ENCODE peak calls at places on chromosomes 12 and 14, in six cellular contexts. One of them, this sample, is unnamed.

GRCh38 chr12:123200414-123200813 is 32.5 kb downstream of the MPHOSPH9 start:
- DNase-seq in RWPE1: no peak
- DNase-seq in AG04449: no peak
- DNase-seq in stomach: no peak
- DNase-seq in mesendoderm: no peak
- DNase-seq in AG10803: no peak
- DNase-seq in this sample: no peak

GRCh38 chr12:55717397-55718007 is 1.7 kb downstream of the BLOC1S1 start:
- DNase-seq in RWPE1: peak; percentile 84
- DNase-seq in mesendoderm: peak; percentile 74
- DNase-seq in AG04449: no peak
- DNase-seq in AG10803: no peak
- DNase-seq in stomach: no peak
- DNase-seq in this sample: no peak

GRCh38 chr14:52902971-52903385 is 47.9 kb downstream of the FERMT2 start:
- DNase-seq in AG04449: no peak
- DNase-seq in AG10803: no peak
- DNase-seq in RWPE1: no peak
- DNase-seq in mesendoderm: peak; percentile 45
- DNase-seq in stomach: no peak
- DNase-seq in this sample: no peak

GRCh38 chr14:83294941-83295340 is 1761.3 kb upstream of the SEL1L start:
- DNase-seq in RWPE1: no peak
- DNase-seq in AG04449: no peak
- DNase-seq in AG10803: peak; percentile 61
- DNase-seq in stomach: no peak
- DNase-seq in mesendoderm: no peak
- DNase-seq in this sample: no peak

GRCh38 chr14:54457609-54457996 is 16.4 kb upstream of the CNIH1 start:
- DNase-seq in AG04449: no peak
- DNase-seq in AG10803: no peak
- DNase-seq in RWPE1: no peak
- DNase-seq in mesendoderm: no peak
- DNase-seq in stomach: no peak
- DNase-seq in this sample: no peak

GRCh38 chr14:81819344-81819743 is 285.7 kb upstream of the SEL1L start:
- DNase-seq in RWPE1: no peak
- DNase-seq in AG04449: no peak
- DNase-seq in AG10803: no peak
- DNase-seq in stomach: no peak
- DNase-seq in mesendoderm: no peak
- DNase-seq in this sample: no peak

GRCh38 chr12:71201136-71201679 is 43.4 kb upstream of the TSPAN8 start:
- DNase-seq in stomach: no peak
- DNase-seq in mesendoderm: no peak
- DNase-seq in AG10803: no peak
- DNase-seq in AG04449: no peak
- DNase-seq in RWPE1: no peak
- DNase-seq in this sample: no peak

GRCh38 chr12:56040151-56040550 is 1.6 kb upstream of the RPS26 start:
- DNase-seq in mesendoderm: no peak
- DNase-seq in AG10803: no peak
- DNase-seq in RWPE1: no peak
- DNase-seq in stomach: no peak
- DNase-seq in AG04449: no peak
- DNase-seq in this sample: no peak

GRCh38 chr12:98635657-98636323 is 8.8 kb downstream of the IKBIP start:
- DNase-seq in RWPE1: peak; percentile 83
- DNase-seq in mesendoderm: peak; percentile 12
- DNase-seq in stomach: no peak
- DNase-seq in AG04449: no peak
- DNase-seq in AG10803: peak; percentile 77
- DNase-seq in this sample: peak; percentile 6

GRCh38 chr12:52523825-52524224 is 3.6 kb upstream of the KRT5 start:
- DNase-seq in AG10803: no peak
- DNase-seq in AG04449: no peak
- DNase-seq in RWPE1: peak; percentile 62
- DNase-seq in mesendoderm: no peak
- DNase-seq in stomach: no peak
- DNase-seq in this sample: peak; percentile 81

GRCh38 chr12:39451977-39452376 is 9.1 kb upstream of the KIF21A start:
- DNase-seq in AG04449: no peak
- DNase-seq in stomach: no peak
- DNase-seq in RWPE1: no peak
- DNase-seq in AG10803: no peak
- DNase-seq in mesendoderm: peak; percentile 33
- DNase-seq in this sample: no peak

GRCh38 chr14:63564318-63564717 is 21.1 kb upstream of the PPP2R5E start:
- DNase-seq in AG10803: peak; percentile 20
- DNase-seq in RWPE1: no peak
- DNase-seq in stomach: no peak
- DNase-seq in AG04449: no peak
- DNase-seq in mesendoderm: no peak
- DNase-seq in this sample: peak; percentile 79

GRCh38 chr12:110424237-110424636 is 20.7 kb upstream of the ANAPC7 start:
- DNase-seq in mesendoderm: peak; percentile 73
- DNase-seq in RWPE1: no peak
- DNase-seq in AG10803: peak; percentile 27
- DNase-seq in AG04449: no peak
- DNase-seq in stomach: no peak
- DNase-seq in this sample: no peak

GRCh38 chr12:67413577-67413976 is 144.4 kb downstream of the CAND1 start:
- DNase-seq in stomach: no peak
- DNase-seq in RWPE1: peak; percentile 49
- DNase-seq in AG10803: no peak
- DNase-seq in AG04449: no peak
- DNase-seq in mesendoderm: peak; percentile 9
- DNase-seq in this sample: peak; percentile 82

GRCh38 chr14:89330236-89331002 is 86.6 kb downstream of the FOXN3 start:
- DNase-seq in mesendoderm: no peak
- DNase-seq in stomach: no peak
- DNase-seq in AG04449: peak; percentile 54
- DNase-seq in AG10803: peak; percentile 90
- DNase-seq in RWPE1: no peak
- DNase-seq in this sample: no peak

GRCh38 chr12:123723011-123723410 is 10.9 kb downstream of the ATP6V0A2 start:
- DNase-seq in AG10803: no peak
- DNase-seq in mesendoderm: no peak
- DNase-seq in AG04449: no peak
- DNase-seq in RWPE1: no peak
- DNase-seq in stomach: no peak
- DNase-seq in this sample: no peak

This sample was measured in trophoblast cell.